ENCODE peak calls at places on chromosomes 7 and 10, in four cellular contexts. K is spleen, B is tibial artery, G is uterus. E is an unnamed sample.

GRCh38 chr10:34758447-34758996 is 56.6 kb downstream of the PARD3 start:
- DNase-seq in K (no peak), B (no peak), G (no peak), E (no peak)

GRCh38 chr7:83519240-83519639 is 129.7 kb downstream of the SEMA3E start:
- DNase-seq in G (no peak), K (no peak), B (no peak), E (no peak)

GRCh38 chr7:140722254-140722653 is 25.7 kb downstream of the NDUFB2 start:
- DNase-seq in K (no peak), G (no peak), B (no peak), E (no peak)

GRCh38 chr7:125828153-125828690 is 898.6 kb upstream of the POT1 start:
- DNase-seq in K (no peak), G (no peak), B (no peak), E (no peak)

GRCh38 chr7:69800495-69800894 is 202.2 kb downstream of the AUTS2 start:
- DNase-seq in K (no peak), G (no peak), B (no peak), E (no peak)

GRCh38 chr10:71241114-71241898 is 28.9 kb downstream of the UNC5B start:
- DNase-seq in G (peak), K (no peak), B (no peak), E (no peak)

GRCh38 chr10:91629715-91630549 is 2.9 kb downstream of the PPP1R3C start:
- DNase-seq in K (no peak), G (no peak), B (no peak), E (no peak)

GRCh38 chr7:157693521-157694388 is 357.0 kb downstream of the DNAJB6 start:
- DNase-seq in K (peak), B (no peak), G (peak), E (no peak)

GRCh38 chr10:128130051-128130450 is 3.8 kb upstream of the MKI67 start:
- DNase-seq in B (no peak), K (no peak), G (no peak), E (no peak)

GRCh38 chr7:142477079-142477651 is 219.3 kb upstream of the PRSS58 start:
- DNase-seq in K (no peak), B (no peak), G (no peak), E (no peak)

GRCh38 chr7:4945949-4946348 is 13.0 kb downstream of the MMD2 start:
- DNase-seq in K (no peak), B (no peak), G (no peak), E (no peak)

GRCh38 chr7:4951304-4951703 is 7.7 kb downstream of the MMD2 start:
- DNase-seq in B (no peak), G (no peak), K (no peak), E (no peak)

GRCh38 chr7:4944939-4945338 is 14.0 kb downstream of the MMD2 start:
- DNase-seq in G (no peak), K (no peak), B (no peak), E (no peak)

GRCh38 chr7:4951903-4952636 is 6.9 kb downstream of the MMD2 start:
- DNase-seq in G (no peak), B (no peak), K (no peak), E (no peak)

DNA sequence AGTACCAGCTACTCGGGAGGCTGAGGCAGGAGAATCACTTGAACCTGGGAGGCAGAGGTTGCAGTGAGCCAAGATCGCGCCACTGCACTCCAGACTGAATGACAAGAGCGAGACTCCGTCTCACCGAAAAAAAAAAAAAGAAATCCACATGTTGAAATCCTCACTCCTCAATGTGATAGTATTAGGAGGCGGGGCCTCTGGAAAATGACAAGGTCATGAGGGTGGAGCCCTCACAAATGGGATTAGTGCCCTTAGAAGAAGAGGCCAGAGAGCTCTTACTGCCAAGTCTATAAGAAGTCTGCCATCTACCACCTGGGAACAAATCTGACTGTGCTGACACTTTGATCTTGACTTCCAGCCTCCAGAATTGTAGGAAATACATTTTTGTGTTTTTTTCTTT is 10.6 kb downstream of the MMD2 start:
- DNase-seq in B (no peak), G (no peak), K (no peak), E (no peak)
- TF ChIP-seq CTCF in B (no peak), G (no peak), K (no peak), E (no peak)

GRCh38 chr7:90413185-90413528 is 9.9 kb downstream of the CLDN12 start:
- DNase-seq in K (no peak), B (no peak), G (no peak), E (no peak)

GRCh38 chr7:90411510-90411909 is 8.2 kb downstream of the CLDN12 start:
- DNase-seq in B (no peak), G (no peak), K (no peak), E (no peak)

GRCh38 chr7:90408142-90408541 is 4.9 kb downstream of the CLDN12 start:
- DNase-seq in B (no peak), K (no peak), G (no peak), E (no peak)

GRCh38 chr7:90409667-90410066 is 6.4 kb downstream of the CLDN12 start:
- DNase-seq in K (no peak), B (no peak), G (no peak), E (no peak)

DNA sequence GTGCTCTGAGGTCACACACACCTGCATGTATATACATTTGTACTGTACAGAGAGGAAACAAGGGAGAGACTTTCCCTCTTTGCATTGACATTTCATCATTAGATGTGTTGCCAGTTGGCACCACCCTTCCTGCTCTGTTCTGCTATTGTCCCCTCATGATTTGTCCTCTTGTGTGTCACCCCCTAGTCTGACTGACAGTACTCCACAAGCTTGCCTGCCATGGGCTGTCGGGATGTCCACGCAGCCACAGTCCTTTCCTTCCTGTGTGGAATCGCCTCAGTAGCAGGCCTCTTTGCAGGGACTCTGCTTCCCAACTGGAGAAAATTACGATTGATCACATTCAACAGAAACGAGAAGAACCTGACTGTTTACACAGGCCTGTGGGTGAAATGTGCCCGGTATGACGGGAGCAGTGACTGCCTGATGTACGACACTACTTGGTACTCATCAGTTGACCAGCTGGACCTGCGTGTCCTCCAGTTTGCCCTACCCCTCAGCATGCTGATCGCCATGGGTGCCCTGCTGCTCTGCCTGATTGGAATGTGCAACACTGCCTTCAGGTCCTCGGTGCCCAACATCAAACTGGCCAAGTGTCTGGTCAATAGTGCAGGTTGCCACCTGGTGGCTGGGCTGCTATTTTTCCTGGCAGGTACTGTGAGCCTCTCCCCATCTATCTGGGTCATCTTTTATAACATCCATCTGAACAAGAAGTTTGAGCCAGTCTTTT is 9.4 kb downstream of the CLDN12 start:
- DNase-seq in K (no peak), G (no peak), B (no peak), E (no peak)
- TF ChIP-seq CTCF in K (no peak), G (no peak), B (no peak), E (no peak)

GRCh38 chr7:50226669-50227068 is 77.8 kb upstream of the IKZF1 start:
- DNase-seq in B (no peak), G (no peak), K (no peak), E (no peak)
- TF ChIP-seq CTCF in B (no peak), G (no peak), K (no peak), E (no peak)

GRCh38 chr7:47285860-47286491 is 295.9 kb downstream of the TNS3 start:
- DNase-seq in B (no peak), G (no peak), K (no peak), E (peak)
- TF ChIP-seq CTCF in B (no peak), G (no peak), K (no peak), E (no peak)

GRCh38 chr10:120186506-120186905 is 270.5 kb upstream of the PLPP4 start:
- DNase-seq in G (no peak), K (no peak), B (no peak), E (no peak)

GRCh38 chr10:120181154-120181553 is 275.9 kb upstream of the PLPP4 start:
- DNase-seq in G (no peak), B (no peak), K (no peak), E (no peak)

GRCh38 chr10:120182431-120182830 is 274.6 kb upstream of the PLPP4 start:
- DNase-seq in K (no peak), B (no peak), G (no peak), E (no peak)

GRCh38 chr10:120183546-120183945 is 273.5 kb upstream of the PLPP4 start:
- DNase-seq in B (no peak), G (no peak), K (no peak), E (no peak)

DNA sequence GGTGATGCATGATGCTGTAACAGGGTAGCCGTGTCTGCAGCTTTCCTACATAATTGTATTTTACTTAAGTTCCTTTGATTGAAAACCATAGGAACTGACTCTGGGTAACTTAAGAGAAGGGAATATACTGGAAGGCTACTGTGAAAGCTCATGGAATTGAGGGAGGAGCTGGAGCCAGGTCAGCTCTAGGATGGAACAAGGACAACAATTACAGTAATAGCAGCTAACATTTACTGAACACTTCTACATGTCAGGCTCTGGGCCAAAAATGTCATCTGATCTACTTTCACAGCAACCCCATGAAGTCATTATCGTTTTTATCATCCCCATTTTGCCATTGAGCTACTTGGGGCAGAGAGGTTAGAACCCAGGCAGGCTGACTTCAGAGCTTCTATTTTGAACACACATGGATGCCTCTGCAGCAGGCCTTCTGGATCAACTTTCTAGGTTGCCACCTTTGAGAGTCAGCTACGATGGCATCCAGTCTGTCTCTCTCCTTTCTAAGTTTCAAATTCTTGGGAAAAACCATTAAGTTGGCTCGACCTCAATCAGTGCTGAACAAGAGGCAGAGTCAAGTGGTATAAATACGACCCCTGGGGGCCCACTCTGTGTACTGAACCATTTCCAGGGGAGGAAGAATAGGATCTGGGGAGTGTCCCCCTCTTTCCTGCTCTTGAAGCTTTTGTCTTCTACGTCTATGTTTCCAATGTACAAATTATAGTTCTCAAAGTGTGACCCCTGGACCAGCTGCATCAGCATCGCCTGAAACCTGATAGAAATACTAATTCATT is 272.3 kb upstream of the PLPP4 start:
- DNase-seq in B (no peak), K (no peak), G (no peak), E (no peak)
- TF ChIP-seq CTCF in B (no peak), K (no peak), G (no peak), E (no peak)